ENCODE peak calls at places on chromosomes 16 and 17, in eight cellular contexts. Q is heart right ventricle, U is cardiac muscle cell, O is colonic mucosa, L is dorsolateral prefrontal cortex, K is A549, M is psoas muscle, I is PC-9. H is an unnamed sample.

GRCh38 chr17:80773243-80773991 is 218.2 kb upstream of the CHMP6 start:
- DNase-seq in Q (peak), U (no peak), O (no peak), L (peak), K (no peak), M (peak), I (no peak), H (no peak)

GRCh38 chr17:12107905-12108304 is 87.2 kb downstream of the MAP2K4 start:
- DNase-seq in Q (no peak), U (no peak), O (no peak), L (no peak), K (no peak), M (no peak), I (no peak), H (no peak)

GRCh38 chr16:1464894-1465566 is 9.8 kb downstream of the CLCN7 start:
- DNase-seq in Q (no peak), U (no peak), O (no peak), L (no peak), K (no peak), M (no peak), I (no peak), H (no peak)

GRCh38 chr17:40056379-40057005 is 2.3 kb upstream of the MED24 start:
- DNase-seq in Q (no peak), U (no peak), O (no peak), L (peak), K (no peak), M (no peak), I (no peak), H (no peak)

GRCh38 chr17:75638893-75639292 is 5.7 kb downstream of the SMIM5 start:
- DNase-seq in Q (peak), U (no peak), O (no peak), L (no peak), K (no peak), M (no peak), I (no peak), H (peak)

GRCh38 chr17:16419074-16419928 is 3.9 kb downstream of the TRPV2 start:
- DNase-seq in Q (no peak), U (no peak), O (no peak), L (no peak), K (peak), M (no peak), I (peak), H (no peak)

GRCh38 chr17:41580651-41581365 is 5.9 kb downstream of the KRT14 start:
- DNase-seq in Q (no peak), U (no peak), O (no peak), L (no peak), K (no peak), M (no peak), I (peak), H (no peak)

GRCh38 chr17:2337152-2337810 is at the start of gene SGSM2:
- DNase-seq in Q (peak), U (peak), O (peak), L (no peak), K (peak), M (peak), I (no peak), H (peak)

GRCh38 chr17:10135539-10136257 is 62.7 kb downstream of the GAS7 start:
- DNase-seq in Q (no peak), U (no peak), O (peak), L (no peak), K (peak), M (peak), I (no peak), H (no peak)

GRCh38 chr17:41065829-41066624 is at the start of gene KRTAP2-4:
- DNase-seq in Q (no peak), U (no peak), O (no peak), L (no peak), K (peak), M (no peak), I (peak), H (no peak)

GRCh38 chr16:30561212-30561816 is 3.1 kb upstream of the ZNF764 start:
- DNase-seq in Q (peak), U (no peak), O (peak), L (no peak), K (no peak), M (peak), I (no peak), H (peak)

GRCh38 chr17:19384723-19385391 is 2.1 kb downstream of the MFAP4 start:
- DNase-seq in Q (peak), U (no peak), O (peak), L (peak), K (no peak), M (peak), I (no peak), H (peak)

GRCh38 chr17:79020631-79021301 is 3.2 kb upstream of the C1QTNF1 start:
- DNase-seq in Q (no peak), U (no peak), O (no peak), L (no peak), K (no peak), M (no peak), I (no peak), H (no peak)

GRCh38 chr17:79801156-79802038 is 4.5 kb upstream of the CBX8 start:
- DNase-seq in Q (no peak), U (no peak), O (no peak), L (no peak), K (no peak), M (peak), I (no peak), H (peak)

GRCh38 chr17:32907583-32907982 is 20.4 kb upstream of the TMEM98 start:
- DNase-seq in Q (no peak), U (no peak), O (peak), L (no peak), K (no peak), M (peak), I (no peak), H (no peak)

GRCh38 chr17:75277664-75278071 is 6.6 kb upstream of the MIF4GD start:
- DNase-seq in Q (no peak), U (no peak), O (no peak), L (no peak), K (no peak), M (no peak), I (no peak), H (no peak)

GRCh38 chr16:4404967-4405696 is 11.3 kb downstream of the CORO7 start:
- DNase-seq in Q (no peak), U (no peak), O (no peak), L (no peak), K (no peak), M (no peak), I (no peak), H (no peak)

GRCh38 chr17:34892864-34893263 is 68.4 kb downstream of the CCT6B start:
- DNase-seq in Q (no peak), U (peak), O (no peak), L (no peak), K (peak), M (no peak), I (no peak), H (no peak)

GRCh38 chr17:79082311-79083190 is 7.9 kb downstream of the ENGASE start:
- DNase-seq in Q (peak), U (peak), O (peak), L (no peak), K (peak), M (peak), I (no peak), H (peak)

GRCh38 chr16:53052519-53053501 is at the start of gene CHD9NB:
- DNase-seq in Q (no peak), U (no peak), O (peak), L (no peak), K (peak), M (no peak), I (peak), H (no peak)

GRCh38 chr17:10674696-10675095 is 17.6 kb upstream of the MYH3 start:
- DNase-seq in Q (no peak), U (no peak), O (no peak), L (no peak), K (no peak), M (no peak), I (no peak), H (no peak)

GRCh38 chr17:2893422-2893914 is 97.2 kb downstream of the RAP1GAP2 start:
- DNase-seq in Q (no peak), U (no peak), O (peak), L (no peak), K (no peak), M (no peak), I (peak), H (no peak)

GRCh38 chr16:52320930-52321439 is 226.0 kb downstream of the TOX3 start:
- DNase-seq in Q (no peak), U (no peak), O (no peak), L (no peak), K (no peak), M (no peak), I (no peak), H (no peak)

GRCh38 chr17:80833952-80834895 is 157.4 kb upstream of the CHMP6 start:
- DNase-seq in Q (peak), U (no peak), O (no peak), L (peak), K (no peak), M (peak), I (no peak), H (peak)

GRCh38 chr17:5582177-5582885 is 2.0 kb downstream of the NLRP1 start:
- DNase-seq in Q (no peak), U (no peak), O (no peak), L (no peak), K (no peak), M (no peak), I (no peak), H (no peak)

GRCh38 chr17:82520041-82520910 is 744 bp downstream of the FOXK2 start:
- DNase-seq in Q (peak), U (peak), O (peak), L (no peak), K (no peak), M (peak), I (no peak), H (peak)

GRCh38 chr17:80065478-80066170 is 29.2 kb downstream of the CCDC40 start:
- DNase-seq in Q (no peak), U (no peak), O (no peak), L (no peak), K (no peak), M (no peak), I (no peak), H (no peak)

DNA sequence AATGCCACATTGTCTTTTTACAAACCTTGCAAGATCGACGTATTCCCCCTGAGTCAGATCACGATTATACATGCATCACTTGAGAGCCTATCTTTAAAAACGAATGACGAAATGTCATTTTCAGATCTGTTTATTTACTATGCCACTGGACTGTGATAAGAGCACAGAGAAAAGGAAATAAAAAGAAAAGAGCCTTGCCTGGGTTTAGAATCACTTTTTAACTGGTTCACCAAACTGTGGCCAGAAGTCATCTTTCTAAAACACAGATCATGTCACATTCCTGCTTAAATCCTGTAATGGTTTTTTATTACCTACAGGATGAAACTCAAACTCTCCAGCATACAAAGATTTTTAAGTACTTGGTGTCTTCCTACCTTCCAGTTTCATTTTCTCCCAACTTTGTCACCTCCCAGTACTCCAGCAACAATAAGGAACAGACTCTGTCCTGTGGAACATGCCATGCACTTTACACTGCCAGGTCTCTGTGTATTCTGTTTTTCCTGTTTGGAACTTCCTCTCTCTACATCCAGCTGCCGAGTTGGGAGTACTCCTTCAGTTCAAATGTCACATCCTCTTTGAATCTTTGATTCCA is 91.5 kb downstream of the SNX11 start:
- DNase-seq in Q (no peak), U (no peak), O (peak), L (no peak), K (no peak), M (no peak), I (no peak), H (no peak)
- H3K4me3 ChIP-seq in Q (no peak), U (no peak), O (no peak), L (no peak), K (no peak), M (no peak), I (no peak), H (no peak)

GRCh38 chr17:77274137-77274829 is 133.5 kb downstream of the SEC14L1 start:
- DNase-seq in Q (no peak), U (no peak), O (no peak), L (no peak), K (no peak), M (no peak), I (no peak), H (no peak)
- H3K27ac ChIP-seq in Q (no peak), U (no peak), O (no peak), L (no peak), K (no peak), M (no peak), I (no peak), H (no peak)

GRCh38 chr17:48679385-48680096 is 42.8 kb downstream of the PRAC1 start:
- DNase-seq in Q (no peak), U (no peak), O (no peak), L (no peak), K (no peak), M (no peak), I (no peak), H (no peak)

GRCh38 chr17:48672340-48672739 is 46.2 kb upstream of the HOXB9 start:
- DNase-seq in Q (no peak), U (no peak), O (no peak), L (no peak), K (no peak), M (no peak), I (no peak), H (no peak)

GRCh38 chr17:48681609-48682008 is 40.7 kb downstream of the PRAC1 start:
- DNase-seq in Q (no peak), U (no peak), O (no peak), L (no peak), K (no peak), M (no peak), I (no peak), H (no peak)

GRCh38 chr17:48678141-48678971 is 44.0 kb downstream of the PRAC1 start:
- DNase-seq in Q (peak), U (peak), O (peak), L (no peak), K (peak), M (peak), I (peak), H (peak)

DNA sequence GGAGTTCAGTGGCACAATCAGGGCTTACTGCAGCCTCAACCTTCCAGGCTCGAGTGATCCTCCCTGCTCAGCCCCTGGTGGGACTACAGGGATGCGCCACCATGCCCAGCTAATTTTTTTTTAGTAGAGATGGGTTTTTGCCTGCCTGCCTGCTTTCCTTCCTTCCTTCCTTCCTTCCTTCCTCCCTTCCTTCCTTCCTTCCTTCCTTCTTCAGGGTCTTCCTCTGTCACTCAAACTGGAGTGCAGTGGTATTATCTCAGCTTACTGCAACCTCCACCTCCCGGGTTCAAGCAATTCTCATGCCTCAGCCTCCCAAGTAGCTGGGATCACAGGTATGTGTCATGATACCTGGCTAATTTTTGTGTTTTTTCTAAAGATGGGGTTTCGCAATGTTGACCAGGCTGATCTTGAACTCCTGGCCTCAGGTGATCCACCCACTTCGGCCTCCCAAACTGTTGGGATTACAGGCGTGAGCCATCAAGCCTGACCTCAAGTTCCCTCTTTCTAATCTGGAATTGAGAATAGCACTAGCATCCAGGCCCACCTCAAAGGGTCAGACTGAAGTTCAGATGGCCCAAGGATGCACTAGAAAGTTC is 45.3 kb downstream of the PRAC1 start:
- DNase-seq in Q (no peak), U (no peak), O (no peak), L (no peak), K (no peak), M (no peak), I (no peak), H (no peak)
- TF ChIP-seq CTCF in Q (no peak), U (no peak), O (no peak), L (no peak), K (no peak), M (no peak), I (no peak), H (no peak)

DNA sequence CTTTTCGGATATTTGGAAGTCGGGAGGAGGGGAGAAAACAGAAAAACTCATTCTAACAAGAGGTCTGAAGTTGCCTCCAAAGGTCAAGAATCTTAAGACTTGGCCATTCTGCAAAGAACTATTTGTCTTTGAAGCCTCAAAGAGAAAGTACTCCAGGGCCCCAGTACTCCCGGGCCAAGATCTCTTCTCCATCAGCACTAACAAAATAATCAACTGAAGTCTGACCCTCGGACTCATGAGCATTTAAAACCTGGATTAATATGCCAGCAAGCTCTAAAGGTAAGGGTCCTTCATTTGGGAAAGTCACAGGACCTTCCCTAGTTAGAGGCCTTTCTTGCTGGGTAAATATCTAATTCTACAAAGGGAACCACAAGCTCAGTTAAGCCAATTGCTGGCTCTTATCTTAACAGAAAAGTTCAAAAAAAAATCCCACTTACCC is 4.5 kb downstream of the AXIN2 start:
- DNase-seq in Q (no peak), U (no peak), O (no peak), L (no peak), K (no peak), M (no peak), I (no peak), H (no peak)
- H3K4me3 ChIP-seq in Q (peak), U (peak), O (no peak), L (peak), K (no peak), M (no peak), I (no peak), H (no peak)

GRCh38 chr16:65546353-65546791 is 424.5 kb upstream of the CDH11 start:
- DNase-seq in Q (no peak), U (peak), O (no peak), L (no peak), K (no peak), M (no peak), I (no peak), H (no peak)

GRCh38 chr16:65548470-65548869 is 426.6 kb upstream of the CDH11 start:
- DNase-seq in Q (no peak), U (no peak), O (no peak), L (no peak), K (no peak), M (no peak), I (no peak), H (no peak)

GRCh38 chr16:65547799-65548446 is 426.1 kb upstream of the CDH11 start:
- DNase-seq in Q (no peak), U (peak), O (no peak), L (no peak), K (no peak), M (no peak), I (no peak), H (no peak)

GRCh38 chr16:65540913-65541312 is 419.1 kb upstream of the CDH11 start:
- DNase-seq in Q (no peak), U (no peak), O (no peak), L (no peak), K (no peak), M (no peak), I (no peak), H (no peak)

DNA sequence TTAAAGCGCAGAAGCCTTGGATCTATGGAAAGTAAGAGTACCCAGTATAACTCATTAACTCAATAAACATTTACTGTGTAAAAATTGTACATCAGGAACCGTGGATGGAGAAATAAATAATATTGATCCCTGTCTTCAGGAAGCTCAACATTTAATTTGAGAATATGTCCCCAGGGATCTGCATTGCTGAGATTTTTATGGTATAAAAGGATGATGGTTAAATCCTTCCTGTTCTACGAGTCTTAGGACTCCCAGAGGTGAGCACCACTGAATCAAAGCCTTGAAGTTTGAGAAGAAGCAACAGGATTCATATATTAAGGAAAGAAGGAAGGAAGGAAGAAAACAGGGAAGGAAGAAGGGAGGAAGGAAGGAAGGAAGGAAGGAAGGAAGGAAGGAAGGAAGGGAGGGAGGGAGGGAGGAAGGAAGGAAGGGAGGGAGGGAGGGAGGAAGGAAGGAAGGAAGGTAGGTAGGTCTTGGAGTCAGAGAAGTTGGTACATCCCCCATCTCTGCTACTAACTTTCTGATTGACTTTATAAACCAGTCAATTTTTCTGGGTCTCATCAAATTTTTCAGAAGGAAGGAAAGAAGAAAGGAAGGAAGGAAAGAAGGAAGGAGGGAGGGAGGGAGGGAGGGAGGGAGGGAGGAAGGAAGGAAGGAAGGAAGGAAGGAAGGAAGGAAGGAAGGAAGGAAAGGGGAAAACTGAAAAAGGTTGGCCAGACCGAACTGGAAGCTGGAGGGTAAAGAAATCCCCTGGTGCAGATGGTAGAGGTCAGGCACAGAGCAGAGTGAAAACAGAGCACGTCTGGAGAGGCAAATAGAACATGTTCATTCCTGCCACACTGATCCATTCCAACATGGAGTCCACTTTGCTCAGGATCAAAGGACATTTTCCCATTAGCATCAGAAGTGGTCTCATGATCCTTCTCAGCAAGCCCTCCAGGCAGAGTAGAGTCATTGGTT is 422.2 kb upstream of the CDH11 start:
- DNase-seq in Q (no peak), U (no peak), O (no peak), L (no peak), K (no peak), M (no peak), I (no peak), H (no peak)
- H3K27ac ChIP-seq in Q (no peak), U (no peak), O (no peak), L (no peak), K (no peak), M (no peak), I (no peak), H (no peak)

H was measured in upper lobe of right lung.